ENCODE peak calls at places on chromosome 11, in five cellular contexts. G is hippocampal formation, V is posterior cingulate gyrus, H is pancreas, R is AML-193. O is an unnamed sample.

GRCh38 chr11:75576445-75577049 is 14.5 kb downstream of the SERPINH1 start:
- DNase-seq in G (peak), V (no peak), H (no peak), R (peak), O (no peak)

GRCh38 chr11:2800655-2801531 is 84.7 kb downstream of the CDKN1C start:
- DNase-seq in G (no peak), V (peak), H (peak), R (no peak), O (no peak)

GRCh38 chr11:65041206-65042035 is at the start of gene SAC3D1:
- DNase-seq in G (no peak), V (no peak), H (peak), R (no peak), O (peak)

GRCh38 chr11:10506013-10506370 is 35.0 kb downstream of the RNF141 start:
- DNase-seq in G (no peak), V (no peak), H (no peak), R (no peak), O (no peak)

GRCh38 chr11:43278302-43278956 is 33.4 kb upstream of the API5 start:
- DNase-seq in G (no peak), V (no peak), H (no peak), R (no peak), O (peak)

GRCh38 chr11:2137202-2138071 is 1.8 kb downstream of the IGF2 start:
- DNase-seq in G (no peak), V (no peak), H (peak), R (no peak), O (peak)

GRCh38 chr11:117912497-117912896 is 16.7 kb downstream of the TMPRSS13 start:
- DNase-seq in G (no peak), V (no peak), H (no peak), R (no peak), O (no peak)

GRCh38 chr11:116930177-116930576 is 92.8 kb upstream of the APOA1 start:
- DNase-seq in G (peak), V (no peak), H (no peak), R (no peak), O (no peak)

GRCh38 chr11:71996946-71997345 is 1.8 kb upstream of the IL18BP start:
- DNase-seq in G (no peak), V (no peak), H (no peak), R (no peak), O (no peak)

GRCh38 chr11:119065369-119065768 is 2.2 kb upstream of the VPS11 start:
- DNase-seq in G (no peak), V (no peak), H (no peak), R (peak), O (no peak)

GRCh38 chr11:65491163-65491465 is 7.7 kb upstream of the MALAT1 start:
- DNase-seq in G (no peak), V (peak), H (no peak), R (no peak), O (no peak)

GRCh38 chr11:2734181-2735052 is 34.6 kb upstream of the KCNQ1OT1 start:
- DNase-seq in G (no peak), V (no peak), H (peak), R (no peak), O (no peak)

GRCh38 chr11:44506375-44507016 is 59.0 kb upstream of the CD82 start:
- DNase-seq in G (no peak), V (no peak), H (no peak), R (no peak), O (no peak)

GRCh38 chr11:102070766-102071165 is 23.5 kb downstream of the CFAP300 start:
- DNase-seq in G (no peak), V (no peak), H (no peak), R (no peak), O (no peak)

GRCh38 chr11:125123947-125124633 is 12.7 kb upstream of the TMEM218 start:
- DNase-seq in G (peak), V (no peak), H (peak), R (peak), O (peak)

GRCh38 chr11:77519847-77520246 is 46.0 kb upstream of the PAK1 start:
- DNase-seq in G (no peak), V (no peak), H (no peak), R (no peak), O (no peak)

GRCh38 chr11:34488855-34489557 is 24.6 kb downstream of the ELF5 start:
- DNase-seq in G (no peak), V (no peak), H (no peak), R (no peak), O (no peak)

GRCh38 chr11:117654281-117654680 is 142.7 kb downstream of the DSCAML1 start:
- DNase-seq in G (no peak), V (no peak), H (no peak), R (no peak), O (no peak)